ENCODE peak calls at places on chromosomes 5 and 9, in nine cellular contexts. E, B, G, R, A, U, I, F and D are unnamed samples.

GRCh38 chr9:2145746-2146145 is 130.6 kb downstream of the SMARCA2 start:
- DNase-seq in I (no peak), B (no peak), G (no peak), E (no peak), A (no peak), F (no peak), R (no peak), U (no peak), D (no peak)

GRCh38 chr5:78008356-78008967 is 232.3 kb upstream of the TBCA start:
- DNase-seq in F (peak; percentile 68), E (no peak), A (no peak), G (peak; percentile 68), U (no peak), R (peak; percentile 61), I (peak; percentile 70), B (no peak), D (no peak)

GRCh38 chr5:109650451-109650850 is 39.3 kb upstream of the MAN2A1 start:
- DNase-seq in F (no peak), U (no peak), E (no peak), I (no peak), R (no peak), A (no peak), G (no peak), B (no peak), D (no peak)

GRCh38 chr5:123992641-123993040 is 480.7 kb downstream of the CSNK1G3 start:
- DNase-seq in B (no peak), G (no peak), A (no peak), I (no peak), E (no peak), F (no peak), U (no peak), R (no peak), D (no peak)

GRCh38 chr5:157309796-157310195 is 43.9 kb downstream of the CYFIP2 start:
- DNase-seq in E (no peak), U (no peak), G (no peak), A (no peak), B (no peak), F (no peak), I (no peak), R (no peak), D (no peak)

GRCh38 chr5:1885777-1886633 is 3.3 kb upstream of the IRX4 start:
- DNase-seq in E (no peak), U (no peak), R (no peak), I (no peak), G (no peak), A (no peak), F (no peak), B (no peak), D (no peak)

GRCh38 chr9:13529321-13530104 is 250.0 kb upstream of the MPDZ start:
- DNase-seq in G (no peak), R (no peak), E (no peak), I (no peak), U (no peak), B (no peak), A (no peak), F (no peak), D (no peak)

GRCh38 chr5:32828492-32828891 is 117.4 kb downstream of the NPR3 start:
- DNase-seq in B (no peak), G (no peak), F (peak; percentile 19), I (no peak), U (no peak), A (no peak), R (no peak), E (no peak), D (no peak)

GRCh38 chr9:121730188-121730587 is 78.8 kb downstream of the DAB2IP start:
- DNase-seq in B (no peak), F (no peak), G (no peak), E (no peak), R (no peak), I (no peak), U (no peak), A (no peak), D (no peak)

GRCh38 chr5:66519626-66520025 is 76.6 kb upstream of the MAST4 start:
- DNase-seq in G (no peak), U (no peak), F (no peak), R (no peak), I (no peak), E (no peak), A (no peak), B (no peak), D (no peak)

GRCh38 chr9:127130235-127130634 is 7.8 kb upstream of the ANGPTL2 start:
- DNase-seq in B (no peak), F (no peak), A (no peak), U (no peak), G (no peak), I (no peak), R (no peak), E (no peak), D (no peak)

GRCh38 chr5:61697811-61698587 is 365.9 kb downstream of the ZSWIM6 start:
- DNase-seq in A (no peak), B (no peak), U (no peak), R (no peak), E (no peak), F (no peak), G (no peak), I (no peak), D (no peak)

GRCh38 chr5:58335518-58335917 is 124.4 kb downstream of the PLK2 start:
- DNase-seq in E (no peak), R (no peak), F (no peak), A (no peak), G (peak; percentile 8), I (no peak), U (no peak), B (no peak), D (no peak)

GRCh38 chr9:21455320-21455719 is 15.1 kb downstream of the IFNA1 start:
- DNase-seq in E (no peak), G (peak; percentile 63), B (no peak), I (peak; percentile 53), F (peak; percentile 14), A (peak; percentile 45), R (peak; percentile 59), U (peak; percentile 13), D (no peak)

GRCh38 chr5:154698681-154699275 is 56.4 kb upstream of the LARP1 start:
- DNase-seq in U (no peak), E (no peak), G (no peak), A (no peak), F (no peak), I (peak; percentile 52), R (no peak), B (no peak), D (peak; percentile 34)

DNA sequence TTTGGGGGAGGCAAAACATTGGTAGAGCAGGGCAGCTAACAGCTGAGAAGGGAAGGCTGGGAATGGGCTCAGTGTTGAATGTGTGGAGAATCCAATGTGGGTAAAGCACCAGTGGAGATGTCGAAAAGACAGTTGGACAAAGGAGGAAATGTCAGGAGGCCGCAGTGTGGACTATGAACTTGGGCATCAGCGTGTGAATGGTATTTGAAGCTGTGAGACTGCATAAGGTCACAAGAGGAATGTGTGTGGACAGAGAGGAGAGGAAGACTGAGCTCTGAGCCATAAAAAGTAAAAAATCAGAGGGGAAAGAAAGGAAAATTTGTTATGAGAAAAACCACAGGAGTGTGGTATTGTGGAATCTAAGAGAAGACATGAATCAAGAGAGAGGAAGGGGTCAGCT is 99.4 kb upstream of the ADAMTS16 start:
- DNase-seq in G (no peak), A (no peak), F (no peak), B (no peak), E (no peak), R (no peak), U (no peak), I (no peak), D (no peak)
- H3K4me3 ChIP-seq in G (no peak overlapping the region), A (no peak overlapping the region), F (no peak overlapping the region), B (no peak overlapping the region), E (no peak overlapping the region), R (no peak overlapping the region), U (no peak overlapping the region), I (no peak overlapping the region), D (no peak overlapping the region)

DNA sequence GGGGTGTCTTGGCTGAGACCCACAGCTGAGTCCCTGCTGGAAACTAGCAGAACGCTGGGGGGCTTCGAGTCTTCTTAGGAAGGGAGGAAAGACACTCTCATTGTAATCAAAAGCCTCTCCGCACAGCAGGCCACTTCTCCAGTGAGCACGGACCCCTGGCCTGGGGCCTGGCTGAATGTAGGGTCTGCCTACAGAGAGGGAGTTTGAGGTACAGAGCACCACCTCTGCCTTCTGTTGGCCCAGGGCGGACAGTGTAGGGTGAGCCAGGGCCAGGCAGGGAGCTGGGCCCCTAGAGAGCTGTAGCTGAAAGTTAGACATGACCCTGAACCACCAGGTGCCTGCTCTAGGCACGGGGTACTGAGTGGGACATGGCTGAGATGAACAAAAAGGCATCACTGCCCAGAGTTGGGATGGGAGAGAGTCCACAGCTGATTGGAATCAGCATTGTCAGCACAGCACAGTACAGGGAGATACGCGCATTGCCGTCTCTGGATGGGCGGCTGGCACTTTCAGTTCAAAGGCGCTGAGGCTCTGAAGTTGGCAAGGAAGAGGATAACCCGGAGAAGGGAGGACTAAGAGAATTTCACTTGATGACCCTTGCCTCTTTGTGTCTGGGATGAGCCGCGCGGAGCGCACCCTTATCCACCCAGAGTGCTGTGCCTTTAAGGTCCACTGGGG is 363 bp upstream of the SLC25A48 start:
- DNase-seq in F (peak; percentile 28), G (peak; percentile 34), E (no peak), I (no peak), B (no peak), U (no peak), A (no peak), R (no peak), D (no peak)
- H3K4me3 ChIP-seq in F (no peak overlapping the region), G (peak overlapping the region; percentile 17), E (peak overlapping the region; percentile 65), I (peak overlapping the region; percentile 51), B (peak overlapping the region; percentile 41), U (no peak overlapping the region), A (no peak overlapping the region), R (peak overlapping the region; percentile 75), D (peak overlapping the region; percentile 35)

GRCh38 chr5:147554285-147554817 is 44.5 kb upstream of the DPYSL3 start:
- DNase-seq in R (peak; percentile 91), A (no peak), F (peak; percentile 76), U (no peak), G (peak; percentile 90), E (no peak), I (peak; percentile 89), B (no peak), D (no peak)
- H3K4me3 ChIP-seq in R (peak overlapping the region; percentile 75), A (no peak overlapping the region), F (no peak overlapping the region), U (no peak overlapping the region), G (peak overlapping the region; percentile 2), E (peak overlapping the region; percentile 34), I (no peak overlapping the region), B (no peak overlapping the region), D (no peak overlapping the region)

DNA sequence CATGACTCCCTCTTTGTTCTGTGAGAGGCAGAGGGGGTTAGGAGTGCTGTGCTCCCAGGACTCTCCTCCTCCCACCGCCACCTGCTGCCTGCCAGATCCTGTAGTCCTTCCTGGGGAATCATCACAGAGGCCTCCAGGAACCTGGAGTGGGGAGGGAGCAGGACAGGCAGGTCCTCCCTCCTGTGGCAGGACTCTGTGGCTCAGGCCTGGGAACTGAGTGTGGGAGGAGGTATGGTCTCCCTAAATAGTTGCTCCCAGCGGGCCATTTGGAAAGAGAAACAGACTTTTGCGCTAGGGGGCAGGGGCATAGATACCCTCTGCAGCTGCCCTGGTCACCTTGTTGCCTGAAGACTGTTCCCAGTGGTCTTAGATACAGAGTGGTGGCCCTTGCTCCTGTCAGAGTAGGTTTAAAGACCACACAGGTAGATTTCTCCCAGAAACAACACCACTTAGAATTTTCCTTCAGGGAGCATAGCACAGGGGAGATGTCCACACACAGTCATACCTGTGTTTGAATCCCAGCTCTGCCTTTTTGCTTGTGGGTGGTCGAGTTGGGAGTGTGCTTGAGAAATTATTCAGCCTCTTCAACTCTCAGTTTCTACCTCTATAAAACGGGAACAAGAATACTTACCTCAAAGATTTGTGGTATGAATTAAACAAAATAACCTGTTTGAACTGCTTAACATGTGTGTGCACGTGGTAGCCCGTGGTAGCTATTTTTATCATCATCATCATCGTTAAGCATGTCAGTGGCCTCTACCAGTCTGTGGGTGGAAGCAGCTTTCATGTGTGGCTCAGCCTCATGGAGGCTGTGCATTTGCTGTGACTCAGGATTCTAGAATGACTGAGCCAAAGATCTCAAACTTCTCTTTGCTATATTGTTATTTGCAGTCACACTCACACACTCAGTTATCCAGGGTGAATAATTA is 55.8 kb downstream of the SLC22A5 start:
- DNase-seq in E (no peak), I (peak; percentile 54), R (peak; percentile 75), B (no peak), U (peak; percentile 66), F (peak; percentile 75), G (peak; percentile 63), A (peak; percentile 77), D (peak; percentile 71)
- H3K4me3 ChIP-seq in E (no peak overlapping the region), I (no peak overlapping the region), R (peak overlapping the region; percentile 63), B (no peak overlapping the region), U (no peak overlapping the region), F (no peak overlapping the region), G (no peak overlapping the region), A (no peak overlapping the region), D (no peak overlapping the region)